ENCODE peak calls at places on chromosomes 2 and 18, in nine cellular contexts. One of them, this sample, is unnamed.
A peak's percentile ranks its signal among the peaks of the same experiment; 100 is the strongest.

GRCh38 chr18:62784966-62785413 is 69.6 kb downstream of the PHLPP1 start:
- DNase-seq in frontal cortex: no peak
- DNase-seq in tibial artery: no peak
- DNase-seq in activated CD4-positive, alpha-beta T cell treated with anti-CD3 and anti-CD28 coated beads, Interleukin-2, amount 10 ng/mL, durations not matched to agents 24 days and 14 days: no peak
- DNase-seq in NCI-H187 treated with DMSO at 0.1 percent for 48 hours: no peak
- DNase-seq in mucosa of gallbladder: no peak
- DNase-seq in T-helper 9 cell: no peak
- DNase-seq in progenitor cell of endocrine pancreas: no peak
- DNase-seq in type B pancreatic cell: no peak
- DNase-seq in this sample: peak; percentile 84

GRCh38 chr2:2656046-2656715 is 325.1 kb upstream of the MYT1L start:
- DNase-seq in NCI-H187 treated with DMSO at 0.1 percent for 48 hours: no peak
- DNase-seq in tibial artery: peak; percentile 50
- DNase-seq in frontal cortex: no peak
- DNase-seq in T-helper 9 cell: no peak
- DNase-seq in progenitor cell of endocrine pancreas: no peak
- DNase-seq in mucosa of gallbladder: peak; percentile 37
- DNase-seq in activated CD4-positive, alpha-beta T cell treated with anti-CD3 and anti-CD28 coated beads, Interleukin-2, amount 10 ng/mL, durations not matched to agents 24 days and 14 days: no peak
- DNase-seq in type B pancreatic cell: no peak
- DNase-seq in this sample: no peak

GRCh38 chr18:76658627-76659026 is 163.6 kb upstream of the ZNF516 start:
- DNase-seq in type B pancreatic cell: no peak
- DNase-seq in frontal cortex: no peak
- DNase-seq in activated CD4-positive, alpha-beta T cell treated with anti-CD3 and anti-CD28 coated beads, Interleukin-2, amount 10 ng/mL, durations not matched to agents 24 days and 14 days: peak; percentile 57
- DNase-seq in progenitor cell of endocrine pancreas: no peak
- DNase-seq in NCI-H187 treated with DMSO at 0.1 percent for 48 hours: no peak
- DNase-seq in T-helper 9 cell: no peak
- DNase-seq in mucosa of gallbladder: no peak
- DNase-seq in tibial artery: no peak
- DNase-seq in this sample: peak; percentile 9

GRCh38 chr2:8659735-8660492 is 21.9 kb upstream of the ID2 start:
- DNase-seq in progenitor cell of endocrine pancreas: no peak
- DNase-seq in activated CD4-positive, alpha-beta T cell treated with anti-CD3 and anti-CD28 coated beads, Interleukin-2, amount 10 ng/mL, durations not matched to agents 24 days and 14 days: no peak
- DNase-seq in type B pancreatic cell: no peak
- DNase-seq in T-helper 9 cell: no peak
- DNase-seq in frontal cortex: no peak
- DNase-seq in mucosa of gallbladder: no peak
- DNase-seq in tibial artery: no peak
- DNase-seq in NCI-H187 treated with DMSO at 0.1 percent for 48 hours: no peak
- DNase-seq in this sample: no peak

GRCh38 chr2:235669269-235669831 is 175.5 kb downstream of the AGAP1 start:
- DNase-seq in T-helper 9 cell: peak; percentile 43
- DNase-seq in activated CD4-positive, alpha-beta T cell treated with anti-CD3 and anti-CD28 coated beads, Interleukin-2, amount 10 ng/mL, durations not matched to agents 24 days and 14 days: peak; percentile 57
- DNase-seq in mucosa of gallbladder: peak; percentile 56
- DNase-seq in frontal cortex: peak; percentile 88
- DNase-seq in NCI-H187 treated with DMSO at 0.1 percent for 48 hours: no peak
- DNase-seq in progenitor cell of endocrine pancreas: peak; percentile 64
- DNase-seq in type B pancreatic cell: peak; percentile 80
- DNase-seq in tibial artery: peak; percentile 76
- DNase-seq in this sample: peak; percentile 82

GRCh38 chr2:236571161-236571560 is 1.5 kb downstream of the ACKR3 start:
- DNase-seq in NCI-H187 treated with DMSO at 0.1 percent for 48 hours: no peak
- DNase-seq in tibial artery: no peak
- DNase-seq in type B pancreatic cell: no peak
- DNase-seq in activated CD4-positive, alpha-beta T cell treated with anti-CD3 and anti-CD28 coated beads, Interleukin-2, amount 10 ng/mL, durations not matched to agents 24 days and 14 days: no peak
- DNase-seq in mucosa of gallbladder: no peak
- DNase-seq in T-helper 9 cell: no peak
- DNase-seq in progenitor cell of endocrine pancreas: no peak
- DNase-seq in frontal cortex: no peak
- DNase-seq in this sample: no peak

GRCh38 chr2:41994661-41995060 is 53.2 kb upstream of the PKDCC start:
- DNase-seq in NCI-H187 treated with DMSO at 0.1 percent for 48 hours: no peak
- DNase-seq in tibial artery: peak; percentile 29
- DNase-seq in activated CD4-positive, alpha-beta T cell treated with anti-CD3 and anti-CD28 coated beads, Interleukin-2, amount 10 ng/mL, durations not matched to agents 24 days and 14 days: no peak
- DNase-seq in progenitor cell of endocrine pancreas: no peak
- DNase-seq in type B pancreatic cell: no peak
- DNase-seq in frontal cortex: no peak
- DNase-seq in T-helper 9 cell: no peak
- DNase-seq in mucosa of gallbladder: no peak
- DNase-seq in this sample: no peak

GRCh38 chr2:144362401-144362800 is 157.5 kb downstream of the ZEB2 start:
- DNase-seq in tibial artery: no peak
- DNase-seq in frontal cortex: no peak
- DNase-seq in type B pancreatic cell: no peak
- DNase-seq in activated CD4-positive, alpha-beta T cell treated with anti-CD3 and anti-CD28 coated beads, Interleukin-2, amount 10 ng/mL, durations not matched to agents 24 days and 14 days: no peak
- DNase-seq in T-helper 9 cell: no peak
- DNase-seq in progenitor cell of endocrine pancreas: no peak
- DNase-seq in mucosa of gallbladder: no peak
- DNase-seq in NCI-H187 treated with DMSO at 0.1 percent for 48 hours: no peak
- DNase-seq in this sample: no peak

GRCh38 chr2:145170787-145171186 is 650.9 kb upstream of the ZEB2 start:
- DNase-seq in progenitor cell of endocrine pancreas: no peak
- DNase-seq in frontal cortex: no peak
- DNase-seq in T-helper 9 cell: no peak
- DNase-seq in mucosa of gallbladder: no peak
- DNase-seq in NCI-H187 treated with DMSO at 0.1 percent for 48 hours: no peak
- DNase-seq in tibial artery: no peak
- DNase-seq in type B pancreatic cell: no peak
- DNase-seq in activated CD4-positive, alpha-beta T cell treated with anti-CD3 and anti-CD28 coated beads, Interleukin-2, amount 10 ng/mL, durations not matched to agents 24 days and 14 days: no peak
- DNase-seq in this sample: no peak

GRCh38 chr2:96888082-96889011 is 18.5 kb upstream of the SEMA4C start:
- DNase-seq in tibial artery: peak; percentile 83
- DNase-seq in mucosa of gallbladder: peak; percentile 65
- DNase-seq in activated CD4-positive, alpha-beta T cell treated with anti-CD3 and anti-CD28 coated beads, Interleukin-2, amount 10 ng/mL, durations not matched to agents 24 days and 14 days: no peak
- DNase-seq in NCI-H187 treated with DMSO at 0.1 percent for 48 hours: no peak
- DNase-seq in frontal cortex: peak; percentile 59
- DNase-seq in T-helper 9 cell: no peak
- DNase-seq in progenitor cell of endocrine pancreas: no peak
- DNase-seq in type B pancreatic cell: no peak
- DNase-seq in this sample: no peak

GRCh38 chr2:148568597-148568996 is 76.0 kb upstream of the EPC2 start:
- DNase-seq in NCI-H187 treated with DMSO at 0.1 percent for 48 hours: no peak
- DNase-seq in T-helper 9 cell: peak; percentile 6
- DNase-seq in mucosa of gallbladder: no peak
- DNase-seq in tibial artery: no peak
- DNase-seq in activated CD4-positive, alpha-beta T cell treated with anti-CD3 and anti-CD28 coated beads, Interleukin-2, amount 10 ng/mL, durations not matched to agents 24 days and 14 days: peak; percentile 56
- DNase-seq in progenitor cell of endocrine pancreas: no peak
- DNase-seq in type B pancreatic cell: no peak
- DNase-seq in frontal cortex: no peak
- DNase-seq in this sample: no peak

GRCh38 chr2:104658149-104658839 is 195.6 kb upstream of the POU3F3 start:
- DNase-seq in progenitor cell of endocrine pancreas: no peak
- DNase-seq in NCI-H187 treated with DMSO at 0.1 percent for 48 hours: no peak
- DNase-seq in type B pancreatic cell: no peak
- DNase-seq in T-helper 9 cell: no peak
- DNase-seq in activated CD4-positive, alpha-beta T cell treated with anti-CD3 and anti-CD28 coated beads, Interleukin-2, amount 10 ng/mL, durations not matched to agents 24 days and 14 days: peak; percentile 58
- DNase-seq in tibial artery: no peak
- DNase-seq in mucosa of gallbladder: no peak
- DNase-seq in frontal cortex: peak; percentile 50
- DNase-seq in this sample: no peak

GRCh38 chr2:219002395-219003266 is 9.4 kb upstream of the CRYBA2 start:
- DNase-seq in T-helper 9 cell: peak; percentile 52
- DNase-seq in progenitor cell of endocrine pancreas: peak; percentile 78
- DNase-seq in frontal cortex: no peak
- DNase-seq in type B pancreatic cell: peak; percentile 79
- DNase-seq in activated CD4-positive, alpha-beta T cell treated with anti-CD3 and anti-CD28 coated beads, Interleukin-2, amount 10 ng/mL, durations not matched to agents 24 days and 14 days: peak; percentile 81
- DNase-seq in NCI-H187 treated with DMSO at 0.1 percent for 48 hours: peak; percentile 17
- DNase-seq in tibial artery: no peak
- DNase-seq in mucosa of gallbladder: peak; percentile 46
- DNase-seq in this sample: peak; percentile 87

GRCh38 chr2:48218169-48218568 is 311.8 kb upstream of the STON1 start:
- DNase-seq in type B pancreatic cell: no peak
- DNase-seq in frontal cortex: no peak
- DNase-seq in NCI-H187 treated with DMSO at 0.1 percent for 48 hours: no peak
- DNase-seq in tibial artery: no peak
- DNase-seq in T-helper 9 cell: no peak
- DNase-seq in progenitor cell of endocrine pancreas: no peak
- DNase-seq in activated CD4-positive, alpha-beta T cell treated with anti-CD3 and anti-CD28 coated beads, Interleukin-2, amount 10 ng/mL, durations not matched to agents 24 days and 14 days: no peak
- DNase-seq in mucosa of gallbladder: no peak
- DNase-seq in this sample: no peak

GRCh38 chr2:101768480-101769077 is 71.1 kb downstream of the MAP4K4 start:
- DNase-seq in activated CD4-positive, alpha-beta T cell treated with anti-CD3 and anti-CD28 coated beads, Interleukin-2, amount 10 ng/mL, durations not matched to agents 24 days and 14 days: peak; percentile 74
- DNase-seq in NCI-H187 treated with DMSO at 0.1 percent for 48 hours: no peak
- DNase-seq in progenitor cell of endocrine pancreas: no peak
- DNase-seq in type B pancreatic cell: no peak
- DNase-seq in tibial artery: no peak
- DNase-seq in frontal cortex: no peak
- DNase-seq in mucosa of gallbladder: no peak
- DNase-seq in T-helper 9 cell: no peak
- DNase-seq in this sample: no peak

GRCh38 chr2:168521342-168521741 is 65.3 kb downstream of the CERS6 start:
- DNase-seq in tibial artery: no peak
- DNase-seq in progenitor cell of endocrine pancreas: no peak
- DNase-seq in NCI-H187 treated with DMSO at 0.1 percent for 48 hours: no peak
- DNase-seq in frontal cortex: no peak
- DNase-seq in type B pancreatic cell: no peak
- DNase-seq in mucosa of gallbladder: no peak
- DNase-seq in T-helper 9 cell: no peak
- DNase-seq in activated CD4-positive, alpha-beta T cell treated with anti-CD3 and anti-CD28 coated beads, Interleukin-2, amount 10 ng/mL, durations not matched to agents 24 days and 14 days: peak; percentile 28
- DNase-seq in this sample: no peak

GRCh38 chr2:240604939-240605716 is 18.6 kb downstream of the CAPN10 start:
- DNase-seq in progenitor cell of endocrine pancreas: no peak
- DNase-seq in NCI-H187 treated with DMSO at 0.1 percent for 48 hours: no peak
- DNase-seq in frontal cortex: no peak
- DNase-seq in activated CD4-positive, alpha-beta T cell treated with anti-CD3 and anti-CD28 coated beads, Interleukin-2, amount 10 ng/mL, durations not matched to agents 24 days and 14 days: no peak
- DNase-seq in mucosa of gallbladder: peak; percentile 74
- DNase-seq in tibial artery: peak; percentile 52
- DNase-seq in type B pancreatic cell: no peak
- DNase-seq in T-helper 9 cell: no peak
- DNase-seq in this sample: no peak

GRCh38 chr2:225536036-225536435 is 136.5 kb downstream of the NYAP2 start:
- DNase-seq in T-helper 9 cell: no peak
- DNase-seq in frontal cortex: no peak
- DNase-seq in mucosa of gallbladder: no peak
- DNase-seq in NCI-H187 treated with DMSO at 0.1 percent for 48 hours: no peak
- DNase-seq in activated CD4-positive, alpha-beta T cell treated with anti-CD3 and anti-CD28 coated beads, Interleukin-2, amount 10 ng/mL, durations not matched to agents 24 days and 14 days: no peak
- DNase-seq in type B pancreatic cell: no peak
- DNase-seq in progenitor cell of endocrine pancreas: no peak
- DNase-seq in tibial artery: no peak
- DNase-seq in this sample: no peak

This sample was measured in NCI-H1930.